ENCODE peak calls at places on chromosomes 13 and 19, in eight cellular contexts. One of them, this sample, is unnamed.

GRCh38 chr13:28684257-28684656 is 25.3 kb downstream of the POMP start:
- DNase-seq in CD8-positive, alpha-beta T cell: no peak
- DNase-seq in PC-3: no peak
- DNase-seq in cardiac muscle cell: no peak
- DNase-seq in BE2C: peak; percentile 73
- DNase-seq in neural progenitor cell: peak; percentile 77
- DNase-seq in NT2/D1: peak; percentile 32
- DNase-seq in fibroblast of lung: no peak
- DNase-seq in this sample: no peak

GRCh38 chr13:28590450-28590849 is 68.5 kb upstream of the POMP start:
- DNase-seq in cardiac muscle cell: no peak
- DNase-seq in fibroblast of lung: no peak
- DNase-seq in BE2C: no peak
- DNase-seq in PC-3: no peak
- DNase-seq in CD8-positive, alpha-beta T cell: no peak
- DNase-seq in NT2/D1: no peak
- DNase-seq in neural progenitor cell: no peak
- DNase-seq in this sample: no peak

GRCh38 chr13:75511226-75511625 is 26.4 kb downstream of the COMMD6 start:
- DNase-seq in CD8-positive, alpha-beta T cell: no peak
- DNase-seq in neural progenitor cell: no peak
- DNase-seq in PC-3: no peak
- DNase-seq in cardiac muscle cell: no peak
- DNase-seq in NT2/D1: no peak
- DNase-seq in BE2C: no peak
- DNase-seq in fibroblast of lung: no peak
- DNase-seq in this sample: no peak

GRCh38 chr19:36115453-36116343 is at the start of gene TBCB:
- DNase-seq in BE2C: no peak
- DNase-seq in PC-3: no peak
- DNase-seq in NT2/D1: no peak
- DNase-seq in neural progenitor cell: peak; percentile 86
- DNase-seq in CD8-positive, alpha-beta T cell: peak; percentile 90
- DNase-seq in cardiac muscle cell: peak; percentile 45
- DNase-seq in fibroblast of lung: no peak
- DNase-seq in this sample: peak; percentile 60

GRCh38 chr13:41802684-41803554 is 158.0 kb downstream of the VWA8 start:
- DNase-seq in CD8-positive, alpha-beta T cell: no peak
- DNase-seq in cardiac muscle cell: peak; percentile 26
- DNase-seq in PC-3: peak; percentile 49
- DNase-seq in BE2C: no peak
- DNase-seq in NT2/D1: no peak
- DNase-seq in neural progenitor cell: no peak
- DNase-seq in fibroblast of lung: peak; percentile 89
- DNase-seq in this sample: no peak

GRCh38 chr13:74243637-74244526 is 109.7 kb upstream of the KLF12 start:
- DNase-seq in PC-3: peak; percentile 73
- DNase-seq in cardiac muscle cell: peak; percentile 51
- DNase-seq in fibroblast of lung: peak; percentile 83
- DNase-seq in CD8-positive, alpha-beta T cell: no peak
- DNase-seq in neural progenitor cell: no peak
- DNase-seq in BE2C: no peak
- DNase-seq in NT2/D1: no peak
- DNase-seq in this sample: no peak

GRCh38 chr13:112693831-112694497 is 4.1 kb downstream of the ATP11A start:
- DNase-seq in PC-3: peak; percentile 22
- DNase-seq in fibroblast of lung: peak; percentile 88
- DNase-seq in neural progenitor cell: peak; percentile 35
- DNase-seq in cardiac muscle cell: peak; percentile 76
- DNase-seq in CD8-positive, alpha-beta T cell: no peak
- DNase-seq in NT2/D1: no peak
- DNase-seq in BE2C: no peak
- DNase-seq in this sample: no peak

GRCh38 chr13:113997845-113998751 is 24.2 kb upstream of the C13orf46 start:
- DNase-seq in BE2C: peak; percentile 66
- DNase-seq in CD8-positive, alpha-beta T cell: no peak
- DNase-seq in fibroblast of lung: peak; percentile 21
- DNase-seq in PC-3: peak; percentile 8
- DNase-seq in cardiac muscle cell: peak; percentile 71
- DNase-seq in NT2/D1: no peak
- DNase-seq in neural progenitor cell: no peak
- DNase-seq in this sample: no peak

GRCh38 chr19:45163751-45164150 is 3.0 kb upstream of the NKPD1 start:
- DNase-seq in CD8-positive, alpha-beta T cell: no peak
- DNase-seq in BE2C: no peak
- DNase-seq in PC-3: no peak
- DNase-seq in NT2/D1: no peak
- DNase-seq in fibroblast of lung: no peak
- DNase-seq in cardiac muscle cell: no peak
- DNase-seq in neural progenitor cell: no peak
- DNase-seq in this sample: no peak

GRCh38 chr19:18203408-18203862 is 407 bp downstream of the RAB3A start:
- DNase-seq in cardiac muscle cell: peak; percentile 22
- DNase-seq in CD8-positive, alpha-beta T cell: peak; percentile 50
- DNase-seq in neural progenitor cell: no peak
- DNase-seq in NT2/D1: no peak
- DNase-seq in BE2C: peak; percentile 33
- DNase-seq in PC-3: peak; percentile 30
- DNase-seq in fibroblast of lung: no peak
- DNase-seq in this sample: peak; percentile 60

GRCh38 chr13:99985886-99986527 is 4.4 kb downstream of the ZIC2 start:
- DNase-seq in fibroblast of lung: no peak
- DNase-seq in cardiac muscle cell: no peak
- DNase-seq in CD8-positive, alpha-beta T cell: no peak
- DNase-seq in NT2/D1: no peak
- DNase-seq in PC-3: no peak
- DNase-seq in neural progenitor cell: peak; percentile 27
- DNase-seq in BE2C: no peak
- DNase-seq in this sample: no peak

GRCh38 chr19:35901854-35902661 is at the start of gene HCST:
- DNase-seq in NT2/D1: no peak
- DNase-seq in PC-3: peak; percentile 9
- DNase-seq in neural progenitor cell: no peak
- DNase-seq in fibroblast of lung: peak; percentile 75
- DNase-seq in BE2C: no peak
- DNase-seq in cardiac muscle cell: peak; percentile 12
- DNase-seq in CD8-positive, alpha-beta T cell: peak; percentile 35
- DNase-seq in this sample: peak; percentile 77

GRCh38 chr19:52600639-52601024 is 30.5 kb downstream of the ZNF701 start:
- DNase-seq in NT2/D1: peak; percentile 3
- DNase-seq in neural progenitor cell: no peak
- DNase-seq in CD8-positive, alpha-beta T cell: peak; percentile 5
- DNase-seq in cardiac muscle cell: no peak
- DNase-seq in fibroblast of lung: no peak
- DNase-seq in PC-3: no peak
- DNase-seq in BE2C: no peak
- DNase-seq in this sample: peak; percentile 35

GRCh38 chr19:35169226-35169995 is 14.9 kb downstream of the FXYD5 start:
- DNase-seq in fibroblast of lung: no peak
- DNase-seq in PC-3: no peak
- DNase-seq in NT2/D1: no peak
- DNase-seq in neural progenitor cell: no peak
- DNase-seq in CD8-positive, alpha-beta T cell: no peak
- DNase-seq in BE2C: no peak
- DNase-seq in cardiac muscle cell: no peak
- DNase-seq in this sample: no peak

GRCh38 chr19:45613926-45614725 is 12.1 kb upstream of the GPR4 start:
- DNase-seq in CD8-positive, alpha-beta T cell: no peak
- DNase-seq in PC-3: peak; percentile 92
- DNase-seq in BE2C: no peak
- DNase-seq in cardiac muscle cell: peak; percentile 88
- DNase-seq in neural progenitor cell: no peak
- DNase-seq in fibroblast of lung: peak; percentile 91
- DNase-seq in NT2/D1: no peak
- DNase-seq in this sample: no peak

GRCh38 chr13:19069684-19070397 is 111.8 kb downstream of the TUBA3C start:
- DNase-seq in BE2C: no peak
- DNase-seq in NT2/D1: no peak
- DNase-seq in neural progenitor cell: no peak
- DNase-seq in CD8-positive, alpha-beta T cell: no peak
- DNase-seq in fibroblast of lung: no peak
- DNase-seq in cardiac muscle cell: no peak
- DNase-seq in PC-3: no peak
- DNase-seq in this sample: no peak

GRCh38 chr13:19072543-19072942 is 109.1 kb downstream of the TUBA3C start:
- DNase-seq in neural progenitor cell: no peak
- DNase-seq in cardiac muscle cell: no peak
- DNase-seq in NT2/D1: no peak
- DNase-seq in CD8-positive, alpha-beta T cell: no peak
- DNase-seq in PC-3: no peak
- DNase-seq in fibroblast of lung: no peak
- DNase-seq in BE2C: no peak
- DNase-seq in this sample: no peak

GRCh38 chr13:19067767-19068166 is 113.9 kb downstream of the TUBA3C start:
- DNase-seq in PC-3: no peak
- DNase-seq in NT2/D1: no peak
- DNase-seq in cardiac muscle cell: no peak
- DNase-seq in BE2C: no peak
- DNase-seq in CD8-positive, alpha-beta T cell: no peak
- DNase-seq in fibroblast of lung: no peak
- DNase-seq in neural progenitor cell: no peak
- DNase-seq in this sample: no peak

GRCh38 chr13:19071161-19071936 is 110.3 kb downstream of the TUBA3C start:
- DNase-seq in BE2C: no peak
- DNase-seq in cardiac muscle cell: no peak
- DNase-seq in neural progenitor cell: no peak
- DNase-seq in PC-3: no peak
- DNase-seq in fibroblast of lung: no peak
- DNase-seq in CD8-positive, alpha-beta T cell: no peak
- DNase-seq in NT2/D1: no peak
- DNase-seq in this sample: no peak

GRCh38 chr13:19070398-19070735 is 111.3 kb downstream of the TUBA3C start:
- DNase-seq in PC-3: no peak
- DNase-seq in fibroblast of lung: no peak
- DNase-seq in BE2C: no peak
- DNase-seq in NT2/D1: no peak
- DNase-seq in cardiac muscle cell: no peak
- DNase-seq in neural progenitor cell: no peak
- DNase-seq in CD8-positive, alpha-beta T cell: no peak
- DNase-seq in this sample: no peak
- H3K9me3 ChIP-seq in PC-3: peaks cover 21% of the 10 kb centered on the region
- H3K9me3 ChIP-seq in fibroblast of lung: no peaks in the 10 kb centered on the region
- H3K9me3 ChIP-seq in BE2C: no peaks in the 10 kb centered on the region
- H3K9me3 ChIP-seq in NT2/D1: no peaks in the 10 kb centered on the region
- H3K9me3 ChIP-seq in cardiac muscle cell: no peaks in the 10 kb centered on the region
- H3K9me3 ChIP-seq in neural progenitor cell: peaks cover 4% of the 10 kb centered on the region
- H3K9me3 ChIP-seq in CD8-positive, alpha-beta T cell: no peaks in the 10 kb centered on the region
- H3K9me3 ChIP-seq in this sample: peaks cover 8% of the 10 kb centered on the region

DNA sequence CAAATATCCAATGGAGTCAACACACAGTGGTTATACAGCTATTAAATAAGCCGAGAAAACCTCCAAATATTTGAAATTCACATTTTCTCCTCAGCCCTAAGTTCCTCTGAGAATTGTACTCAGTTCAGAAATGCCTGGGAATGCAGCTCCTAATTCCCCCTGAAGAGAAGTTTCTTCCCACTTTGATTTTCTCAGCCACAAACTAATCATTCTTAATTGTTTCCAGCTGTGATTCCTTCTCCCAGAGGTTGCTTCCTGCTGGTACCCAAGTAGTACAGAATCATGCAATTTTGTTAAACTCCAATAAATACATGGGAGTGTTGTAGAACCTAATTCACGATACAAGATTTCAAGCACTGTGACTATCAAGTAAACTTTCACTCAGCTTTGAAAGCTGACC is 246.1 kb upstream of the MIR17HG start:
- DNase-seq in cardiac muscle cell: no peak
- DNase-seq in NT2/D1: no peak
- DNase-seq in PC-3: no peak
- DNase-seq in fibroblast of lung: no peak
- DNase-seq in BE2C: no peak
- DNase-seq in neural progenitor cell: peak; percentile 58
- DNase-seq in CD8-positive, alpha-beta T cell: no peak
- DNase-seq in this sample: no peak
- H3K4me1 ChIP-seq in cardiac muscle cell: no peaks in the 10 kb centered on the region
- H3K4me1 ChIP-seq in NT2/D1: no peaks in the 10 kb centered on the region
- H3K4me1 ChIP-seq in PC-3: no peaks in the 10 kb centered on the region
- H3K4me1 ChIP-seq in fibroblast of lung: no peaks in the 10 kb centered on the region
- H3K4me1 ChIP-seq in BE2C: no peaks in the 10 kb centered on the region
- H3K4me1 ChIP-seq in neural progenitor cell: peaks cover 33% of the 10 kb centered on the region
- H3K4me1 ChIP-seq in CD8-positive, alpha-beta T cell: no peaks in the 10 kb centered on the region
- H3K4me1 ChIP-seq in this sample: no peaks in the 10 kb centered on the region

DNA sequence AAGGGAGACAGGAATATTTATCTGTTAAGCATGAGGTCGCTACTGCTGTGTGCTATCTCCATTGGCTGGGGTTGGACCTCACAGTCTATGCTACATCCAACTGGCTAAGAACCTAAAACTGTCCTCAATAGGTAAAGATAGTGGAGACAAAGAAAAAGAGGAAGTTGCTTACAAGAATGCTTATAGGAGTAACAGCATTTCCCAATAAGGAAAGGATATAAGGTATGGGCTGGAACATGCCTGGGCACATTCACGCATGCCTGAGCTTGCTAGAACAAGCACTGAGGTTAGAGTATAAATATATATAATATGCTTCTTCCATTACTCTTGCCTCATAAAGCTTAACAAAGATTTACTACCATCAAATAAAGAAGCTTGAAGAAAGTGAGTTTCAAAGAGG is 47.9 kb upstream of the CEACAM21 start:
- DNase-seq in BE2C: no peak
- DNase-seq in cardiac muscle cell: no peak
- DNase-seq in CD8-positive, alpha-beta T cell: no peak
- DNase-seq in NT2/D1: no peak
- DNase-seq in PC-3: no peak
- DNase-seq in fibroblast of lung: no peak
- DNase-seq in neural progenitor cell: no peak
- DNase-seq in this sample: no peak
- H3K9me3 ChIP-seq in BE2C: no peaks in the 10 kb centered on the region
- H3K9me3 ChIP-seq in cardiac muscle cell: no peaks in the 10 kb centered on the region
- H3K9me3 ChIP-seq in CD8-positive, alpha-beta T cell: peaks cover 3% of the 10 kb centered on the region
- H3K9me3 ChIP-seq in NT2/D1: no peaks in the 10 kb centered on the region
- H3K9me3 ChIP-seq in PC-3: peaks cover 10% of the 10 kb centered on the region
- H3K9me3 ChIP-seq in fibroblast of lung: no peaks in the 10 kb centered on the region
- H3K9me3 ChIP-seq in neural progenitor cell: no peaks in the 10 kb centered on the region
- H3K9me3 ChIP-seq in this sample: peaks cover 8% of the 10 kb centered on the region

GRCh38 chr19:13001166-13001501 is 5.9 kb downstream of the NFIX start:
- DNase-seq in PC-3: no peak
- DNase-seq in NT2/D1: no peak
- DNase-seq in BE2C: no peak
- DNase-seq in CD8-positive, alpha-beta T cell: no peak
- DNase-seq in cardiac muscle cell: no peak
- DNase-seq in neural progenitor cell: no peak
- DNase-seq in fibroblast of lung: no peak
- DNase-seq in this sample: no peak

GRCh38 chr19:13002389-13002898 is 7.2 kb downstream of the NFIX start:
- DNase-seq in neural progenitor cell: no peak
- DNase-seq in CD8-positive, alpha-beta T cell: no peak
- DNase-seq in cardiac muscle cell: no peak
- DNase-seq in BE2C: no peak
- DNase-seq in fibroblast of lung: no peak
- DNase-seq in NT2/D1: no peak
- DNase-seq in PC-3: no peak
- DNase-seq in this sample: no peak

GRCh38 chr19:13002970-13003540 is 7.8 kb downstream of the NFIX start:
- DNase-seq in BE2C: no peak
- DNase-seq in cardiac muscle cell: no peak
- DNase-seq in PC-3: no peak
- DNase-seq in NT2/D1: no peak
- DNase-seq in fibroblast of lung: no peak
- DNase-seq in CD8-positive, alpha-beta T cell: no peak
- DNase-seq in neural progenitor cell: no peak
- DNase-seq in this sample: no peak

GRCh38 chr19:13004273-13004672 is 9.0 kb downstream of the NFIX start:
- DNase-seq in CD8-positive, alpha-beta T cell: no peak
- DNase-seq in fibroblast of lung: no peak
- DNase-seq in neural progenitor cell: no peak
- DNase-seq in cardiac muscle cell: no peak
- DNase-seq in PC-3: no peak
- DNase-seq in BE2C: no peak
- DNase-seq in NT2/D1: no peak
- DNase-seq in this sample: no peak

GRCh38 chr19:13001502-13002388 is 6.5 kb downstream of the NFIX start:
- DNase-seq in neural progenitor cell: no peak
- DNase-seq in cardiac muscle cell: peak; percentile 78
- DNase-seq in BE2C: no peak
- DNase-seq in NT2/D1: no peak
- DNase-seq in fibroblast of lung: peak; percentile 78
- DNase-seq in PC-3: no peak
- DNase-seq in CD8-positive, alpha-beta T cell: no peak
- DNase-seq in this sample: no peak
- H3K4me1 ChIP-seq in neural progenitor cell: no peaks in the 10 kb centered on the region
- H3K4me1 ChIP-seq in cardiac muscle cell: no peaks in the 10 kb centered on the region
- H3K4me1 ChIP-seq in BE2C: no peaks in the 10 kb centered on the region
- H3K4me1 ChIP-seq in NT2/D1: peaks cover 6% of the 10 kb centered on the region
- H3K4me1 ChIP-seq in fibroblast of lung: peaks cover 25% of the 10 kb centered on the region
- H3K4me1 ChIP-seq in PC-3: peaks cover 9% of the 10 kb centered on the region
- H3K4me1 ChIP-seq in CD8-positive, alpha-beta T cell: no peaks in the 10 kb centered on the region
- H3K4me1 ChIP-seq in this sample: no peaks in the 10 kb centered on the region

This sample was measured in OCI-LY7.